ENCODE peak calls at places on chromosomes 12 and 14, in nine cellular contexts. P is HFF-Myc; Y is activated naive CD4-positive, alpha-beta T cell treated with anti-CD3 and anti-CD28 coated beads, Interleukin-2, amount 10 ng/mL, durations not matched to agents 7 days and 5 days; X is C1 segment of cervical spinal cord; R is germinal center; B is activated CD4-positive, alpha-beta T cell treated with anti-CD3 and anti-CD28 coated beads, Interleukin-2, amount 50 U/mL, for 24 hours; C is WERI-Rb-1; O is left cardiac atrium; D is NT2/D1. W is an unnamed sample.

GRCh38 chr12:121127501-121127900 is 5.2 kb upstream of the P2RX7 start:
- DNase-seq in C (no peak), D (no peak), P (no peak), B (no peak), R (no peak), X (no peak), Y (no peak), O (no peak), W (no peak)

GRCh38 chr14:101598571-101599233 is 37.4 kb downstream of the DIO3 start:
- DNase-seq in R (no peak), Y (no peak), C (no peak), O (no peak), D (no peak), P (no peak), B (no peak), X (no peak), W (no peak)

GRCh38 chr14:69582207-69582606 is 7.5 kb upstream of the CCDC177 start:
- DNase-seq in Y (no peak), C (no peak), R (no peak), B (no peak), O (no peak), D (no peak), X (no peak), P (no peak), W (peak; percentile 35)

GRCh38 chr12:75641031-75641780 is 129.8 kb upstream of the KRR1 start:
- DNase-seq in Y (peak; percentile 29), B (peak; percentile 37), D (no peak), P (peak; percentile 88), O (no peak), X (no peak), R (peak; percentile 44), C (no peak), W (peak; percentile 78)

GRCh38 chr14:43803076-43803689 is 703.9 kb downstream of the FSCB start:
- DNase-seq in D (no peak), O (no peak), R (no peak), C (no peak), Y (no peak), X (no peak), B (no peak), P (no peak), W (no peak)

GRCh38 chr14:51167587-51168219 is 72.3 kb upstream of the TMX1 start:
- DNase-seq in B (no peak), C (no peak), O (no peak), D (no peak), Y (no peak), P (no peak), X (no peak), R (no peak), W (peak; percentile 84)

GRCh38 chr14:100536141-100536540 is 51.1 kb downstream of the BEGAIN start:
- DNase-seq in Y (no peak), C (peak; percentile 5), P (no peak), O (no peak), R (no peak), B (no peak), X (no peak), D (no peak), W (no peak)

GRCh38 chr12:122517877-122518276 is 8.9 kb downstream of the RSRC2 start:
- DNase-seq in X (no peak), O (no peak), P (no peak), C (no peak), Y (no peak), R (no peak), B (no peak), D (no peak), W (peak; percentile 99)

GRCh38 chr12:66024966-66025365 is 105.6 kb downstream of the LLPH start:
- DNase-seq in D (no peak), B (no peak), X (no peak), O (no peak), R (no peak), C (no peak), Y (no peak), P (no peak), W (no peak)

GRCh38 chr14:52650774-52651173 is 44.6 kb downstream of the ERO1A start:
- DNase-seq in Y (no peak), P (no peak), D (no peak), X (no peak), B (no peak), R (no peak), C (peak; percentile 26), O (no peak), W (no peak)

GRCh38 chr12:100927825-100928224 is 133.2 kb downstream of the ANO4 start:
- DNase-seq in P (peak; percentile 19), C (no peak), X (no peak), B (no peak), O (no peak), Y (no peak), R (no peak), D (no peak), W (peak; percentile 66)

GRCh38 chr14:103257211-103257962 is 76.7 kb upstream of the EIF5 start:
- DNase-seq in X (no peak), C (no peak), D (no peak), P (no peak), O (no peak), Y (no peak), B (no peak), R (no peak), W (no peak)

GRCh38 chr12:106736051-106736957 is 38.2 kb upstream of the RIC8B start:
- DNase-seq in B (no peak), R (no peak), Y (peak; percentile 31), O (no peak), D (no peak), C (no peak), X (no peak), P (no peak), W (peak; percentile 39)

GRCh38 chr12:110933326-110933974 is 13.1 kb upstream of the MYL2 start:
- DNase-seq in Y (no peak), C (no peak), R (no peak), O (no peak), P (no peak), X (no peak), B (no peak), D (no peak), W (no peak)

GRCh38 chr12:25625146-25625545 is 72.1 kb upstream of the LMNTD1 start:
- DNase-seq in R (no peak), Y (no peak), O (no peak), X (no peak), D (no peak), P (no peak), C (no peak), B (no peak), W (no peak)